ENCODE peak calls at places on chromosome 10, in eight cellular contexts. L, W, R, G, Q, E, Y and J are unnamed samples.

GRCh38 chr10:71222541-71223364 is 10.4 kb downstream of the UNC5B start:
- DNase-seq in R (peak), L (peak), W (no peak), E (no peak), Y (peak), Q (peak), G (no peak), J (peak)

GRCh38 chr10:114615600-114616007 is 42.5 kb downstream of the ABLIM1 start:
- DNase-seq in R (no peak), W (no peak), L (no peak), Y (no peak), E (no peak), G (no peak), Q (no peak), J (no peak)

GRCh38 chr10:62637249-62638061 is 167.1 kb upstream of the ADO start:
- DNase-seq in L (peak), G (peak), R (no peak), Q (no peak), Y (no peak), E (no peak), W (no peak), J (no peak)

GRCh38 chr10:110893559-110894179 is 21.9 kb downstream of the PDCD4 start:
- DNase-seq in Q (no peak), W (no peak), Y (no peak), E (no peak), L (peak), G (no peak), R (no peak), J (no peak)

GRCh38 chr10:42961776-42962119 is 115.1 kb upstream of the RET start:
- DNase-seq in E (no peak), R (no peak), G (no peak), W (peak), Y (peak), L (no peak), Q (no peak), J (no peak)

GRCh38 chr10:102554531-102554930 is 50.8 kb downstream of the SUFU start:
- DNase-seq in Q (no peak), R (no peak), L (no peak), G (no peak), W (no peak), E (no peak), Y (no peak), J (no peak)

GRCh38 chr10:111107023-111107422 is 30.2 kb downstream of the ADRA2A start:
- DNase-seq in Y (no peak), G (peak), Q (no peak), L (no peak), R (no peak), W (no peak), E (no peak), J (no peak)

GRCh38 chr10:133377025-133377817 is 1.8 kb upstream of the PAOX start:
- DNase-seq in L (no peak), E (no peak), Y (no peak), W (no peak), Q (no peak), G (no peak), R (no peak), J (no peak)

GRCh38 chr10:61336831-61337230 is 116.3 kb downstream of the TMEM26 start:
- DNase-seq in E (no peak), R (no peak), G (no peak), Y (no peak), L (no peak), W (no peak), Q (no peak), J (no peak)

GRCh38 chr10:24989867-24990266 is 26.1 kb downstream of the ENKUR start:
- DNase-seq in L (peak), E (no peak), Y (no peak), W (no peak), R (no peak), Q (no peak), G (no peak), J (no peak)

GRCh38 chr10:28217848-28218247 is 85.0 kb downstream of the MPP7 start:
- DNase-seq in W (no peak), Y (no peak), Q (no peak), L (peak), R (no peak), E (no peak), G (no peak), J (no peak)

GRCh38 chr10:31278279-31278941 is 40.6 kb upstream of the ZEB1 start:
- DNase-seq in L (peak), G (no peak), R (no peak), Q (no peak), W (no peak), Y (no peak), E (no peak), J (no peak)

GRCh38 chr10:66982792-66983481 is 57.1 kb downstream of the LRRTM3 start:
- DNase-seq in E (no peak), R (no peak), Y (no peak), G (peak), L (no peak), W (no peak), Q (no peak), J (no peak)

GRCh38 chr10:112953760-112954159 is 3.7 kb downstream of the TCF7L2 start:
- DNase-seq in Y (no peak), W (no peak), E (no peak), Q (no peak), L (peak), R (no peak), G (no peak), J (peak)

GRCh38 chr10:77328272-77328816 is 309.3 kb downstream of the KCNMA1 start:
- DNase-seq in G (no peak), W (no peak), E (no peak), Y (no peak), Q (no peak), R (no peak), L (peak), J (no peak)

GRCh38 chr10:50540069-50540825 is 83.5 kb downstream of the SGMS1 start:
- DNase-seq in E (no peak), Q (no peak), R (no peak), W (no peak), L (peak), Y (no peak), G (no peak), J (no peak)

GRCh38 chr10:28571265-28571664 is 38.3 kb downstream of the WAC start:
- DNase-seq in Q (no peak), G (no peak), W (no peak), Y (no peak), E (no peak), L (no peak), R (no peak), J (no peak)

GRCh38 chr10:26931223-26931622 is 70.5 kb upstream of the ABI1 start:
- DNase-seq in G (peak), Y (no peak), Q (no peak), L (no peak), R (peak), W (peak), E (no peak), J (peak)

GRCh38 chr10:30701471-30702173 is 72.1 kb upstream of the LYZL2 start:
- DNase-seq in Y (no peak), E (peak), L (peak), G (peak), R (peak), W (no peak), Q (no peak), J (no peak)

GRCh38 chr10:60423920-60424319 is 34.2 kb upstream of the ANK3 start:
- DNase-seq in Q (no peak), L (no peak), W (no peak), G (no peak), Y (no peak), R (no peak), E (no peak), J (no peak)

GRCh38 chr10:121572857-121573540 is 25.2 kb downstream of the FGFR2 start:
- DNase-seq in R (no peak), L (no peak), Q (no peak), E (no peak), G (no peak), W (no peak), Y (no peak), J (no peak)

GRCh38 chr10:106560925-106561640 is 603.4 kb downstream of the SORCS1 start:
- DNase-seq in L (peak), G (no peak), W (no peak), E (no peak), Y (no peak), R (no peak), Q (no peak), J (no peak)

GRCh38 chr10:101933976-101934375 is 90.4 kb upstream of the KCNIP2 start:
- DNase-seq in L (no peak), R (no peak), W (no peak), E (no peak), Y (no peak), G (no peak), Q (no peak), J (no peak)

GRCh38 chr10:133143546-133143945 is 16.5 kb upstream of the KNDC1 start:
- DNase-seq in E (no peak), R (no peak), Q (no peak), Y (no peak), G (no peak), L (no peak), W (peak), J (no peak)

GRCh38 chr10:4070921-4071320 is 285.9 kb upstream of the KLF6 start:
- DNase-seq in G (no peak), E (no peak), R (no peak), Y (no peak), L (no peak), Q (no peak), W (no peak), J (no peak)

GRCh38 chr10:61000769-61001730 is 57.1 kb upstream of the RHOBTB1 start:
- DNase-seq in E (no peak), R (peak), Y (no peak), G (peak), Q (no peak), W (peak), L (peak), J (no peak)

GRCh38 chr10:125607689-125608290 is 75.2 kb downstream of the TEX36 start:
- DNase-seq in L (no peak), W (no peak), G (no peak), Q (no peak), E (no peak), R (no peak), Y (no peak), J (no peak)

GRCh38 chr10:5545778-5546710 is 21.3 kb downstream of the CALML3 start:
- DNase-seq in W (peak), Q (peak), Y (peak), R (no peak), G (no peak), L (peak), E (no peak), J (peak)

GRCh38 chr10:71423268-71423667 is 26.5 kb downstream of the CDH23 start:
- DNase-seq in L (no peak), Q (no peak), W (no peak), R (no peak), Y (peak), E (no peak), G (no peak), J (peak)

GRCh38 chr10:125149278-125150047 is 10.9 kb downstream of the CTBP2 start:
- DNase-seq in R (no peak), Y (peak), Q (peak), G (peak), E (no peak), L (peak), W (no peak), J (peak)

GRCh38 chr10:80530251-80530650 is 7.5 kb upstream of the SH2D4B start:
- DNase-seq in E (no peak), W (no peak), Y (no peak), L (peak), R (no peak), G (peak), Q (no peak), J (no peak)

GRCh38 chr10:58898854-58899573 is 277.4 kb upstream of the PHYHIPL start:
- DNase-seq in L (no peak), G (no peak), E (no peak), Q (no peak), R (no peak), Y (no peak), W (no peak), J (no peak)

GRCh38 chr10:74835963-74836362 is 9.6 kb downstream of the KAT6B start:
- DNase-seq in Y (no peak), R (no peak), G (no peak), Q (no peak), E (no peak), W (no peak), L (no peak), J (no peak)

GRCh38 chr10:32095116-32095733 is 39.0 kb upstream of the KIF5B start:
- DNase-seq in L (no peak), R (no peak), Y (no peak), E (no peak), W (no peak), G (no peak), Q (no peak), J (no peak)

GRCh38 chr10:96017227-96017687 is 26.1 kb upstream of the CCNJ start:
- DNase-seq in Y (no peak), Q (no peak), R (peak), G (peak), L (peak), E (no peak), W (no peak), J (no peak)

GRCh38 chr10:7908541-7909210 is 90.4 kb downstream of the TAF3 start:
- DNase-seq in Q (no peak), L (peak), E (no peak), Y (no peak), W (no peak), R (no peak), G (peak), J (no peak)

GRCh38 chr10:80894339-80894791 is 356.7 kb downstream of the SH2D4B start:
- DNase-seq in L (no peak), R (no peak), W (no peak), Q (no peak), E (no peak), Y (no peak), G (no peak), J (no peak)

GRCh38 chr10:33559105-33559504 is 224.6 kb upstream of the NRP1 start:
- DNase-seq in R (no peak), Q (no peak), W (no peak), L (peak), Y (no peak), G (no peak), E (no peak), J (no peak)

DNA sequence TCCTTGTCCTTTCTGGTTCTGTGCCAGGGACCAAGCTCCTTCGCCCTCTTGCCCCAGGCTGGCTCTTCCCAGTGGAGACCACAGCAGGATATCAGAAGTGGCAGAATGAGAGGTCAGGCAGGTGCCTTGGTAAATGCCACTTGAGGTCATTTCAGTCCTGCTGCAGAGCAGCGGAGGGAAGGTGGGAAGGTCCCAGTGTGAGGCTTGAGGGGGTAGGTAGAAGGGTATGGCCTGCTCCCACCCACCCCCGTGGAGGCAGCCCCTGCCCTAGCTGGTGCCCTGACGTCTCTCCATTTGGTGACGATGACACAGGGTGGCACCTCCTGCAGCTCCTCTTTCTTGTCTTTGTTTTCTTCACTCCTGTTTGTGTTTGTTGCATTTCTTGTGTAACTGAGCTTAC is 538.8 kb downstream of the TCERG1L start:
- DNase-seq in W (no peak), L (no peak), E (no peak), R (no peak), Q (no peak), Y (peak), G (no peak), J (no peak)
- TF ChIP-seq POLR2A in W (no peak), L (no peak), E (no peak), R (no peak), Q (no peak), Y (no peak), G (no peak), J (no peak)

GRCh38 chr10:104291439-104291951 is 22.5 kb downstream of the GSTO2 start:
- DNase-seq in G (peak), E (peak), Y (peak), Q (peak), R (peak), L (peak), W (peak), J (peak)
- TF ChIP-seq POLR2A in G (no peak), E (no peak), Y (no peak), Q (no peak), R (no peak), L (peak), W (no peak), J (no peak)

GRCh38 chr10:13707156-13707881 is 120.6 kb downstream of the PRPF18 start:
- DNase-seq in E (no peak), Y (no peak), L (peak), G (peak), R (peak), Q (peak), W (peak), J (peak)
- TF ChIP-seq POLR2A in E (no peak), Y (no peak), L (peak), G (peak), R (no peak), Q (no peak), W (peak), J (no peak)

GRCh38 chr10:124041684-124042445 is 51.5 kb downstream of the CHST15 start:
- DNase-seq in W (no peak), R (no peak), Y (no peak), L (no peak), G (no peak), E (no peak), Q (no peak), J (no peak)

GRCh38 chr10:124044143-124044862 is 49.1 kb downstream of the CHST15 start:
- DNase-seq in L (no peak), G (no peak), W (peak), Y (no peak), E (no peak), R (no peak), Q (no peak), J (no peak)

GRCh38 chr10:124045245-124045644 is 48.2 kb downstream of the CHST15 start:
- DNase-seq in Y (no peak), R (no peak), L (no peak), E (no peak), G (no peak), W (no peak), Q (no peak), J (no peak)

GRCh38 chr10:124042656-124043309 is 50.6 kb downstream of the CHST15 start:
- DNase-seq in W (no peak), Y (no peak), G (no peak), L (no peak), Q (no peak), R (no peak), E (no peak), J (no peak)

GRCh38 chr10:124043310-124044142 is 49.9 kb downstream of the CHST15 start:
- DNase-seq in Q (no peak), E (no peak), R (no peak), G (peak), W (no peak), Y (no peak), L (no peak), J (no peak)
- TF ChIP-seq POLR2A in Q (no peak), E (no peak), R (no peak), G (no peak), W (no peak), Y (no peak), L (no peak), J (no peak)

DNA sequence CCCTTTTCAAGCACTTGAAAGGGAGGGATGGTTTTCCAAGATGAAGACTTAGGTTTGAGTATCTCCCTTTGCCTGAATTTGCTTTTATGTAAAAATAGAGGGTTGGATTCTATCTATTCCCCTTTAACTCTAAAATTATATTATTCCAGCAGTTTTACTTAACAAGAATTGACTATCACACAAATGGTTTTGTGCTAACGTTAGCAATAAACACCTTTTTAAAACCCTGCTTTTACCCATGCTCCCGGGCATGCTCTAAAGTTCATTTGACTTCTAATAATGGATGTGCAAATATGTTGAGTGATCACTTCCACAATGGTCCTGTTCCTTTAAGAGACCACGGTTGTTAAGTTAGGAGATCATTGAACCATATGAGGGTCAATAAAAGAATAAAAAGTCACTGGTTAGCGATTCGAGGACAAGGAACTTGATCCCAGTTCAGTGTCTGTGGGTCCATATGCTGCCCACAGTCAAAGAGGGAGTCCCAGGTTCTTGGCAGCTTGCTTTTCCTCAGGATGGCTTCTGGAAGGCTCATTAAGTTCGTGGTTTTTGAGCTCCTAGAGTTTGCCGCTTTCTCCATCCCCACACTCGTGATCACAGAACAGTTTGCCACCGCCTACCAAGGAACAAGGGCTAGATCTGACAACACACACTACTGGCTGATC is at the start of gene TMEM236:
- DNase-seq in W (no peak), Q (no peak), E (no peak), L (no peak), G (no peak), R (no peak), Y (no peak), J (no peak)
- TF ChIP-seq POLR2A in W (no peak), Q (no peak), E (no peak), L (no peak), G (no peak), R (no peak), Y (no peak), J (no peak)

GRCh38 chr10:93494494-93494893 is 1.9 kb upstream of the CEP55 start:
- DNase-seq in E (no peak), L (no peak), R (no peak), W (no peak), Q (no peak), G (no peak), Y (no peak), J (no peak)

GRCh38 chr10:93493162-93493561 is 3.2 kb upstream of the CEP55 start:
- DNase-seq in R (no peak), L (no peak), E (no peak), Q (no peak), G (no peak), W (no peak), Y (no peak), J (no peak)

GRCh38 chr10:93495654-93496321 is 624 bp upstream of the CEP55 start:
- DNase-seq in Y (no peak), W (peak), R (no peak), E (no peak), G (no peak), Q (no peak), L (no peak), J (peak)

GRCh38 chr10:93498196-93498595 is 1.8 kb downstream of the CEP55 start:
- DNase-seq in Y (no peak), R (no peak), G (no peak), E (no peak), L (no peak), W (no peak), Q (no peak), J (no peak)

GRCh38 chr10:93496322-93497041 is at the start of gene CEP55:
- DNase-seq in G (peak), E (peak), W (peak), Q (peak), L (peak), Y (peak), R (peak), J (peak)
- TF ChIP-seq POLR2A in G (no peak), E (no peak), W (peak), Q (no peak), L (peak), Y (no peak), R (peak), J (no peak)